ENCODE peak calls at places on chromosomes 13 and 19, in four cellular contexts. E is AG20443, A is body of pancreas, N is G401. I is an unnamed sample.

GRCh38 chr13:108948269-108948671 is 318.9 kb downstream of the MYO16 start:
- DNase-seq in E (no peak), A (no peak), N (no peak), I (no peak)

GRCh38 chr13:31786011-31786410 is 46.7 kb downstream of the RXFP2 start:
- DNase-seq in E (no peak), A (no peak), N (no peak), I (no peak)

GRCh38 chr19:32200312-32201038 is 144.9 kb upstream of the ZNF507 start:
- DNase-seq in E (no peak), A (no peak), N (peak), I (no peak)

GRCh38 chr13:44906758-44907157 is 82.5 kb downstream of the NUFIP1 start:
- DNase-seq in E (peak), A (peak), N (peak), I (no peak)

GRCh38 chr13:48505597-48506091 is 27.2 kb downstream of the RCBTB2 start:
- DNase-seq in E (peak), A (peak), N (no peak), I (no peak)

GRCh38 chr13:93963266-93964131 is 516.0 kb downstream of the DCT start:
- DNase-seq in E (peak), A (no peak), N (no peak), I (no peak)

GRCh38 chr13:44051405-44051804 is 171.7 kb downstream of the LACC1 start:
- DNase-seq in E (no peak), A (no peak), N (no peak), I (no peak)

GRCh38 chr19:57473646-57474045 is 3.7 kb downstream of the ZNF772 start:
- DNase-seq in E (no peak), A (no peak), N (no peak), I (no peak)

GRCh38 chr19:4220188-4220587 is 9.1 kb upstream of the EBI3 start:
- DNase-seq in E (peak), A (peak), N (no peak), I (no peak)

GRCh38 chr19:48660854-48661731 is 11.7 kb downstream of the NTN5 start:
- DNase-seq in E (peak), A (peak), N (peak), I (no peak)

GRCh38 chr13:39410089-39410901 is 192.7 kb downstream of the LHFPL6 start:
- DNase-seq in E (peak), A (no peak), N (no peak), I (no peak)

GRCh38 chr19:18205180-18205915 is 1.5 kb upstream of the RAB3A start:
- DNase-seq in E (peak), A (peak), N (peak), I (no peak)

GRCh38 chr19:29667390-29667783 is 2.1 kb downstream of the PLEKHF1 start:
- DNase-seq in E (no peak), A (no peak), N (no peak), I (no peak)

GRCh38 chr13:97574926-97575325 is 141.0 kb downstream of the RAP2A start:
- DNase-seq in E (peak), A (peak), N (no peak), I (no peak)

GRCh38 chr19:40704491-40705361 is 12.0 kb downstream of the COQ8B start:
- DNase-seq in E (no peak), A (no peak), N (no peak), I (no peak)

GRCh38 chr13:80339578-80339840 is 1.4 kb downstream of the SPRY2 start:
- DNase-seq in E (peak), A (no peak), N (peak), I (no peak)

GRCh38 chr19:18940791-18941627 is at the start of gene HOMER3:
- DNase-seq in E (peak), A (peak), N (peak), I (peak)

GRCh38 chr19:1901940-1902404 is 3.2 kb upstream of the ADAT3 start:
- DNase-seq in E (peak), A (no peak), N (no peak), I (no peak)

GRCh38 chr19:10817291-10818038 is 18.5 kb downstream of the TMED1 start:
- DNase-seq in E (peak), A (peak), N (no peak), I (no peak)

GRCh38 chr13:67228031-67228430 is 2.1 kb downstream of the PCDH9 start:
- DNase-seq in E (no peak), A (no peak), N (peak), I (no peak)

GRCh38 chr13:109400192-109400591 is 386.2 kb downstream of the IRS2 start:
- DNase-seq in E (no peak), A (no peak), N (peak), I (no peak)

GRCh38 chr13:110330491-110331001 is 23.5 kb downstream of the COL4A2 start:
- DNase-seq in E (peak), A (no peak), N (peak), I (no peak)

GRCh38 chr19:18292460-18292809 is 11.0 kb upstream of the JUND start:
- DNase-seq in E (no peak), A (no peak), N (no peak), I (no peak)

GRCh38 chr19:29660835-29661234 is 4.4 kb upstream of the PLEKHF1 start:
- DNase-seq in E (no peak), A (no peak), N (no peak), I (no peak)

GRCh38 chr13:102774210-102774560 is 599 bp upstream of the TEX30 start:
- DNase-seq in E (no peak), A (no peak), N (no peak), I (no peak)

GRCh38 chr19:33370783-33371182 is 2.7 kb upstream of the CEBPG start:
- DNase-seq in E (no peak), A (no peak), N (no peak), I (no peak)

GRCh38 chr13:32125221-32125621 is 93.6 kb downstream of the FRY start:
- DNase-seq in E (peak), A (no peak), N (no peak), I (no peak)

GRCh38 chr19:47258434-47258833 is 2.1 kb downstream of the CCDC9 start:
- DNase-seq in E (no peak), A (no peak), N (no peak), I (no peak)

I was measured in progenitor cell of endocrine pancreas.